ENCODE peak calls at places on chromosome 1, in ten cellular contexts. Q, H, E, P, M, F, K, G, X and Y are unnamed samples.

GRCh38 chr1:200130552-200130951 is 103.0 kb downstream of the NR5A2 start:
- DNase-seq in G (no peak), P (no peak), H (no peak), F (no peak), X (peak), E (peak), M (no peak), Q (no peak), K (no peak), Y (no peak)

GRCh38 chr1:182784556-182785171 is 4.9 kb upstream of the NPL start:
- DNase-seq in Q (no peak), H (peak), P (peak), F (peak), E (peak), G (peak), M (no peak), K (peak), X (peak), Y (peak)

GRCh38 chr1:222394224-222394623 is 153.7 kb downstream of the HHIPL2 start:
- DNase-seq in F (no peak), M (no peak), G (peak), X (no peak), E (no peak), K (no peak), P (no peak), Q (no peak), H (no peak), Y (no peak)

GRCh38 chr1:207841318-207841717 is 69.6 kb downstream of the CD34 start:
- DNase-seq in G (no peak), M (no peak), E (no peak), F (no peak), P (no peak), K (no peak), X (no peak), H (no peak), Q (no peak), Y (no peak)

GRCh38 chr1:203170625-203171330 is 4.8 kb downstream of the MYBPH start:
- DNase-seq in P (no peak), K (no peak), X (no peak), M (no peak), H (no peak), F (no peak), E (no peak), Q (no peak), G (no peak), Y (no peak)

GRCh38 chr1:35016406-35016805 is 15.3 kb downstream of the ZMYM6 start:
- DNase-seq in X (no peak), M (no peak), P (no peak), K (no peak), E (no peak), G (no peak), Q (no peak), F (no peak), H (no peak), Y (no peak)

GRCh38 chr1:8598060-8598724 is 219.2 kb downstream of the RERE start:
- DNase-seq in P (peak), Q (peak), H (no peak), F (no peak), E (peak), X (peak), G (peak), M (peak), K (peak), Y (peak)

GRCh38 chr1:159229486-159229885 is 24.8 kb downstream of the ACKR1 start:
- DNase-seq in E (no peak), Q (peak), G (peak), P (no peak), K (no peak), M (no peak), H (no peak), F (no peak), X (no peak), Y (no peak)

GRCh38 chr1:220825819-220826551 is 39.3 kb downstream of the MTARC1 start:
- DNase-seq in X (no peak), E (no peak), P (no peak), Q (no peak), K (peak), H (no peak), M (no peak), F (no peak), G (no peak), Y (peak)

GRCh38 chr1:67429011-67429527 is 1.1 kb downstream of the SERBP1 start:
- DNase-seq in H (peak), P (no peak), X (peak), K (peak), Q (no peak), F (peak), M (no peak), G (no peak), E (no peak), Y (peak)

GRCh38 chr1:54054438-54054749 is 986 bp downstream of the TCEANC2 start:
- DNase-seq in F (peak), G (no peak), X (no peak), E (no peak), P (no peak), Q (no peak), M (no peak), H (no peak), K (peak), Y (no peak)

GRCh38 chr1:39266269-39266668 is 61.8 kb downstream of the MACF1 start:
- DNase-seq in Q (no peak), G (no peak), P (no peak), M (peak), F (no peak), E (peak), H (no peak), X (peak), K (peak), Y (no peak)

GRCh38 chr1:198563578-198563977 is 23.1 kb upstream of the ATP6V1G3 start:
- DNase-seq in E (peak), M (peak), P (no peak), G (no peak), K (peak), X (peak), Q (no peak), H (no peak), F (no peak), Y (no peak)

GRCh38 chr1:208766812-208767211 is 522.6 kb upstream of the PLXNA2 start:
- DNase-seq in M (no peak), K (no peak), H (no peak), P (peak), X (no peak), G (no peak), F (no peak), E (peak), Q (peak), Y (no peak)